ENCODE peak calls at places on chromosomes 12 and 14, in four cellular contexts. T, A, L and H are unnamed samples.
A peak's percentile ranks its signal among the peaks of the same experiment; 100 is the strongest.

GRCh38 chr12:55722948-55723347 is 2.8 kb downstream of the RDH5 start:
- DNase-seq in T (no peak), A (no peak), L (no peak), H (no peak)

GRCh38 chr14:80692903-80693302 is 248.6 kb downstream of the CEP128 start:
- DNase-seq in T (no peak), A (no peak), L (no peak), H (no peak)

GRCh38 chr12:120399531-120399930 is 30.6 kb upstream of the MSI1 start:
- DNase-seq in T (no peak), A (no peak), L (no peak), H (no peak)

GRCh38 chr12:89470741-89471504 is 53.7 kb downstream of the GALNT4 start:
- DNase-seq in T (no peak), A (no peak), L (no peak), H (no peak)

GRCh38 chr12:53217049-53217929 is 10.2 kb upstream of the ITGB7 start:
- DNase-seq in T (no peak), A (peak; percentile 62), L (no peak), H (no peak)

GRCh38 chr12:105278043-105278697 is 42.2 kb upstream of the APPL2 start:
- DNase-seq in T (no peak), A (peak; percentile 31), L (no peak), H (no peak)

GRCh38 chr12:45914090-45914489 is 76.3 kb downstream of the SCAF11 start:
- DNase-seq in T (no peak), A (no peak), L (no peak), H (no peak)

GRCh38 chr14:97177016-97177415 is 379.8 kb downstream of the VRK1 start:
- DNase-seq in T (no peak), A (no peak), L (no peak), H (no peak)

DNA sequence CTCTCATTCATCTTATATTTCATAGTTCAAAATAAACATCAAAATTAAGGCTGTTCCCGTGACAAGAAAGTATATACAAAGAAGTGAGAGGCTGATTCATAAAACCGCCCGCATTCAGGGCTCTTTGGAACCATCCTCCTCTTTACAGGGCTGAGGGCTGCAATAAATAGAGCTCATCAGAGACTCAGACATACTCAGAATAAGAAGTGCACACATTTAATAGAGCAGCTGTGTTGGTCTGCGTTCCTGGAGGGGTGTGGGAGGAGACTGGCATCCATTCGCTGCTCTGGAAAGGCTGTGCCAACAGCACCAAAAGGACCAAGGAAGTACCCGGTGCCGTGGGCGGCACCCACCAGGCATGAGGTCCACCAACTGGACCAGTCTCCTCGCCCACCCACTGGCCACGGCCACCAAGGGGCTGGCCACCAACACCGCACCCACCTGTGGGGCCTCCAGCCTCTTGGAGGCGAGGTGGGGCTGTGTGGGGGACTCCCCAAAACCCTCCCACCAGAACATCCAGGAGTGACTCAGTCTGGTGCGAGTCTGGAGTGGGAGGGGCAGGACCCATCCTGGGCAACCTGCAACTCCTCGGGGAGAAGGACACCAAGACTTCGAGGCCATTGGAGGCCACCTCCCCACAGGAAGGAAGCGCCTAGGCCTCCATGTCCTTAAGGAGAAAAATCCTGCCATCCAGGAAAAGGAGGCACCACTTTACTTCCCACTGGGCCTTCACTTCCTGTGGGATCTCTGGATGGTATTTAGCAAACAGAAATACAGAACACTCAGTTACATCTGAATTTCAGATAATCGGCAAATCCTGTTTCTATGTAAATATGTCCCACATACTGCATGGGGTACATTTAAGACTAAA is 32.7 kb downstream of the VCPKMT start:
- DNase-seq in T (no peak), A (no peak), L (no peak), H (no peak)
- TF ChIP-seq POLR2A in T (no peak), A (no peak), L (no peak), H (no peak)

GRCh38 chr12:132713123-132713522 is 2.5 kb downstream of the PGAM5 start:
- DNase-seq in T (no peak), A (no peak), L (no peak), H (no peak)

GRCh38 chr12:132717531-132718387 is 7.1 kb downstream of the PGAM5 start:
- DNase-seq in T (no peak), A (no peak), L (no peak), H (no peak)

GRCh38 chr12:132717011-132717410 is 6.4 kb downstream of the PGAM5 start:
- DNase-seq in T (no peak), A (no peak), L (no peak), H (no peak)

GRCh38 chr12:132716356-132716755 is 5.7 kb downstream of the PGAM5 start:
- DNase-seq in T (no peak), A (no peak), L (no peak), H (no peak)

DNA sequence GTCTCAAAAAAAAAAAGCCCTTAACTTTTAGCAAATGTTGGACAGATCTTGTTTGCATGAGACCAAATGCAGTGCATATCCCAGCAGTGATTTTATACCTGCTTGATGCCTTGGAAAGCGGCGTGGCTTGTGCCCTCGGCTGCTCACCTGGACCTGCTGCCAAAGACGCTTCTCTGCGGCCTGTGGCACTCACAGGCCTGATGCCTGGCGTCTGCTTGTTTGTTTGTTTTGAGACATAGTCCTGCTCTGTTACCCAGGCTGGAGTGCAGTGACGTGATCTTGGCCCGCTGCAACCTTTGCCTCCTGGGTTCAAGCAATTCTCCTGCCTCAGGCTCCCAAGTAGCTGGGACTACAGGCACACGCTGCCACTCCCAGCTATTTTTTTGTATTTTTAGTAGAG is 5.2 kb downstream of the PGAM5 start:
- DNase-seq in T (no peak), A (no peak), L (no peak), H (peak; percentile 80)
- H3K27ac ChIP-seq in T (no peak overlapping the region), A (no peak overlapping the region), L (no peak overlapping the region), H (no peak overlapping the region)

DNA sequence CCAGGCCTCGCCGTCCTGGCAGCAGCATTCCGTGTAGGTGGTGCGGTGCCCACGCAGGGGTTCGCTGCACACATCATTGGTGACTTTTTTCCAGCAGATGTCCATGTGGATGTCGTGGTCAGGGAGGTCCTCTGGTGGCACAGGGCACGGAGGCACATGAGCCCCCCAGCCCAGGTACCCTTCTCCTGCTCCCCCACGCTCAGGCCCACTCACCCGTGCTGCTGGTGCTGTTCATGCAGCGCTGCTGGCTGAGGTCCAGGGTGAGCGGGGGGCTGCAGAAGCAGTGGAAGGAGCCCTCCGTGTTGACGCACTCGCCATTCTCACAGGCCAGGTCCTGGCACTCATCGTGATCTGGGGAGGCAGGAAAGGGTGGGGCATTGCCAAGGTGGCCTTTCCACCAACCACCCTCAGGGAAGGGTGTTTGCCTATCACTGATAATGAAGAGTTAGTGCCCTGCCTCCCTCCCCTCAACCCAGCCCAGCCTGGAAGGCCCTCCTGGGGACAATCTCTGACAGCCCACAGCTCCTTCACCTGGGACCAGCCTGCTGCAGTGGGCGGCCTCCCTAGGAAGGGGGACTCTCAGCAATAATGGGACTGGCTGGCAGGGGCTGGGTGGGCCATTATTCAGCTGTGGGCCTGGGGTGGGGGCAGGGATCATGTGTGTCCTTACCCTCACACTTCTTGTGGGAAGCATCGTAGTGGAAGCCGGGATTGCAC is 9.8 kb downstream of the ISCA2 start:
- DNase-seq in T (peak; percentile 44), A (peak; percentile 17), L (no peak), H (no peak)
- TF ChIP-seq POLR2A in T (no peak), A (no peak), L (no peak), H (no peak)

DNA sequence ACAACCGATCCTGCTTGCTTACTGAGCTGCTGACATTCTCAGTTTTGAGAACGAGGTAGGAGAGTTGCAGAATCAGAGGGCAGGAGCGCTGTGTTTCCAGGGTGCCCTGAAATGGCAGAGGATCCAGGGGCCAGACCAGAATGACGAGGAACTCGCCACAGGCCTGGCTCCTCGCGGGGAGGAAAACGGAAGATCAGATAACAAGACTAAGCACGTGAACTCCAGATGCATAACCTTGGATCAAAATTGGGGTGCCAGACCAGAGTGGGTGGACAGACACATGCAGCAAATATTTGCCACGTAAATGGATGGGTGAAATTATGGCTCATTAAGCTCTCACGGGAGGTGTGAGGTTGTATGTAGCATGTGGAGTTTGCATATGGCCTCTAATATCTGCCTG is 46.5 kb downstream of the ELK3 start:
- DNase-seq in T (no peak), A (no peak), L (no peak), H (no peak)
- H3K27ac ChIP-seq in T (no peak overlapping the region), A (peak overlapping the region; percentile 73), L (no peak overlapping the region), H (no peak overlapping the region)

GRCh38 chr14:39102969-39103957 is at the start of gene SEC23A:
- DNase-seq in T (peak; percentile 91), A (peak; percentile 92), L (peak; percentile 88), H (peak; percentile 95)
- TF ChIP-seq POLR2A in T (peak; percentile 76), A (peak; percentile 85), L (peak; percentile 45), H (peak; percentile 90)